ENCODE peak calls at places on chromosomes 1 and 21, in ten cellular contexts. One of them, this sample, is unnamed. For H3K36me3, the result is how much of the 10 kb centered on the place peaks cover.

GRCh38 chr1:227316456-227316855 is 1.8 kb downstream of the CDC42BPA start:
- DNase-seq in Peyer's patch: no peak
- DNase-seq in IMR-90: no peak
- DNase-seq in transverse colon: no peak
- DNase-seq in spleen: no peak
- DNase-seq in heart left ventricle: no peak
- DNase-seq in ovary: no peak
- DNase-seq in uterus: no peak
- DNase-seq in tibial nerve: no peak
- DNase-seq in adrenal gland: no peak
- DNase-seq in this sample: no peak

GRCh38 chr1:199522936-199523335 is 504.6 kb upstream of the NR5A2 start:
- DNase-seq in Peyer's patch: no peak
- DNase-seq in IMR-90: peak
- DNase-seq in transverse colon: no peak
- DNase-seq in spleen: no peak
- DNase-seq in heart left ventricle: no peak
- DNase-seq in ovary: no peak
- DNase-seq in uterus: no peak
- DNase-seq in tibial nerve: no peak
- DNase-seq in adrenal gland: no peak
- DNase-seq in this sample: no peak

GRCh38 chr1:76901158-76901767 is 34.0 kb downstream of the ST6GALNAC5 start:
- DNase-seq in Peyer's patch: no peak
- DNase-seq in IMR-90: peak
- DNase-seq in transverse colon: no peak
- DNase-seq in spleen: no peak
- DNase-seq in heart left ventricle: no peak
- DNase-seq in ovary: peak
- DNase-seq in uterus: no peak
- DNase-seq in tibial nerve: no peak
- DNase-seq in adrenal gland: peak
- DNase-seq in this sample: no peak

GRCh38 chr1:46248122-46248920 is 758 bp downstream of the RAD54L start:
- DNase-seq in Peyer's patch: peak
- DNase-seq in IMR-90: no peak
- DNase-seq in transverse colon: peak
- DNase-seq in spleen: peak
- DNase-seq in heart left ventricle: no peak
- DNase-seq in ovary: peak
- DNase-seq in uterus: peak
- DNase-seq in tibial nerve: no peak
- DNase-seq in adrenal gland: no peak
- DNase-seq in this sample: no peak

GRCh38 chr1:165481820-165482532 is 37.0 kb upstream of the RXRG start:
- DNase-seq in Peyer's patch: no peak
- DNase-seq in IMR-90: peak
- DNase-seq in transverse colon: peak
- DNase-seq in spleen: no peak
- DNase-seq in heart left ventricle: peak
- DNase-seq in ovary: peak
- DNase-seq in uterus: peak
- DNase-seq in tibial nerve: no peak
- DNase-seq in adrenal gland: no peak
- DNase-seq in this sample: no peak

GRCh38 chr1:18761948-18762905 is 97.2 kb downstream of the TAS1R2 start:
- DNase-seq in Peyer's patch: no peak
- DNase-seq in IMR-90: no peak
- DNase-seq in transverse colon: no peak
- DNase-seq in spleen: no peak
- DNase-seq in heart left ventricle: no peak
- DNase-seq in ovary: no peak
- DNase-seq in uterus: no peak
- DNase-seq in tibial nerve: no peak
- DNase-seq in adrenal gland: no peak
- DNase-seq in this sample: no peak

GRCh38 chr1:45266151-45266801 is 59.9 kb upstream of the ZSWIM5 start:
- DNase-seq in Peyer's patch: peak
- DNase-seq in IMR-90: peak
- DNase-seq in transverse colon: peak
- DNase-seq in spleen: peak
- DNase-seq in heart left ventricle: peak
- DNase-seq in ovary: peak
- DNase-seq in uterus: peak
- DNase-seq in tibial nerve: peak
- DNase-seq in adrenal gland: peak
- DNase-seq in this sample: peak

GRCh38 chr1:161885013-161885412 is 118.9 kb downstream of the ATF6 start:
- DNase-seq in Peyer's patch: no peak
- DNase-seq in IMR-90: peak
- DNase-seq in transverse colon: no peak
- DNase-seq in spleen: no peak
- DNase-seq in heart left ventricle: peak
- DNase-seq in ovary: no peak
- DNase-seq in uterus: no peak
- DNase-seq in tibial nerve: no peak
- DNase-seq in adrenal gland: no peak
- DNase-seq in this sample: no peak

GRCh38 chr1:230350208-230350921 is 75.8 kb downstream of the PGBD5 start:
- DNase-seq in Peyer's patch: no peak
- DNase-seq in IMR-90: peak
- DNase-seq in transverse colon: no peak
- DNase-seq in spleen: no peak
- DNase-seq in heart left ventricle: no peak
- DNase-seq in ovary: no peak
- DNase-seq in uterus: no peak
- DNase-seq in tibial nerve: no peak
- DNase-seq in adrenal gland: peak
- DNase-seq in this sample: peak

GRCh38 chr1:156602557-156602993 is 1.3 kb upstream of the GPATCH4 start:
- DNase-seq in Peyer's patch: no peak
- DNase-seq in IMR-90: no peak
- DNase-seq in transverse colon: no peak
- DNase-seq in spleen: no peak
- DNase-seq in heart left ventricle: no peak
- DNase-seq in ovary: no peak
- DNase-seq in uterus: no peak
- DNase-seq in tibial nerve: no peak
- DNase-seq in adrenal gland: no peak
- DNase-seq in this sample: no peak

GRCh38 chr1:4462831-4463484 is 191.5 kb upstream of the AJAP1 start:
- DNase-seq in Peyer's patch: no peak
- DNase-seq in IMR-90: no peak
- DNase-seq in transverse colon: no peak
- DNase-seq in spleen: no peak
- DNase-seq in heart left ventricle: no peak
- DNase-seq in ovary: no peak
- DNase-seq in uterus: no peak
- DNase-seq in tibial nerve: no peak
- DNase-seq in adrenal gland: no peak
- DNase-seq in this sample: no peak

GRCh38 chr21:28972398-28972797 is 20.3 kb downstream of the LTN1 start:
- DNase-seq in Peyer's patch: no peak
- DNase-seq in IMR-90: no peak
- DNase-seq in transverse colon: no peak
- DNase-seq in spleen: no peak
- DNase-seq in heart left ventricle: no peak
- DNase-seq in ovary: no peak
- DNase-seq in uterus: no peak
- DNase-seq in tibial nerve: no peak
- DNase-seq in adrenal gland: no peak
- DNase-seq in this sample: no peak
- H3K36me3 ChIP-seq in Peyer's patch: under half
- H3K36me3 ChIP-seq in IMR-90: under half
- H3K36me3 ChIP-seq in transverse colon: half or more
- H3K36me3 ChIP-seq in spleen: half or more
- H3K36me3 ChIP-seq in heart left ventricle: half or more
- H3K36me3 ChIP-seq in ovary: under half
- H3K36me3 ChIP-seq in uterus: under half
- H3K36me3 ChIP-seq in tibial nerve: half or more
- H3K36me3 ChIP-seq in adrenal gland: under half
- H3K36me3 ChIP-seq in this sample: under half

GRCh38 chr1:32605711-32606424 is 44.5 kb downstream of the ZBTB8OS start:
- DNase-seq in Peyer's patch: no peak
- DNase-seq in IMR-90: no peak
- DNase-seq in transverse colon: no peak
- DNase-seq in spleen: no peak
- DNase-seq in heart left ventricle: no peak
- DNase-seq in ovary: no peak
- DNase-seq in uterus: no peak
- DNase-seq in tibial nerve: no peak
- DNase-seq in adrenal gland: no peak
- DNase-seq in this sample: no peak

GRCh38 chr1:32606565-32606964 is 43.8 kb downstream of the ZBTB8OS start:
- DNase-seq in Peyer's patch: no peak
- DNase-seq in IMR-90: no peak
- DNase-seq in transverse colon: no peak
- DNase-seq in spleen: no peak
- DNase-seq in heart left ventricle: no peak
- DNase-seq in ovary: no peak
- DNase-seq in uterus: no peak
- DNase-seq in tibial nerve: no peak
- DNase-seq in adrenal gland: no peak
- DNase-seq in this sample: no peak

GRCh38 chr1:32611859-32612188 is 38.5 kb downstream of the ZBTB8OS start:
- DNase-seq in Peyer's patch: no peak
- DNase-seq in IMR-90: no peak
- DNase-seq in transverse colon: no peak
- DNase-seq in spleen: no peak
- DNase-seq in heart left ventricle: no peak
- DNase-seq in ovary: no peak
- DNase-seq in uterus: no peak
- DNase-seq in tibial nerve: no peak
- DNase-seq in adrenal gland: no peak
- DNase-seq in this sample: no peak

GRCh38 chr1:32609180-32609579 is 41.2 kb downstream of the ZBTB8OS start:
- DNase-seq in Peyer's patch: no peak
- DNase-seq in IMR-90: no peak
- DNase-seq in transverse colon: no peak
- DNase-seq in spleen: no peak
- DNase-seq in heart left ventricle: no peak
- DNase-seq in ovary: no peak
- DNase-seq in uterus: no peak
- DNase-seq in tibial nerve: no peak
- DNase-seq in adrenal gland: no peak
- DNase-seq in this sample: no peak

GRCh38 chr1:32606972-32607371 is 43.4 kb downstream of the ZBTB8OS start:
- DNase-seq in Peyer's patch: no peak
- DNase-seq in IMR-90: no peak
- DNase-seq in transverse colon: no peak
- DNase-seq in spleen: no peak
- DNase-seq in heart left ventricle: no peak
- DNase-seq in ovary: no peak
- DNase-seq in uterus: no peak
- DNase-seq in tibial nerve: no peak
- DNase-seq in adrenal gland: no peak
- DNase-seq in this sample: no peak
- TF ChIP-seq CTCF in Peyer's patch: no peak
- TF ChIP-seq CTCF in IMR-90: no peak
- TF ChIP-seq CTCF in transverse colon: no peak
- TF ChIP-seq CTCF in spleen: no peak
- TF ChIP-seq CTCF in heart left ventricle: no peak
- TF ChIP-seq CTCF in ovary: no peak
- TF ChIP-seq CTCF in uterus: no peak
- TF ChIP-seq CTCF in tibial nerve: no peak
- TF ChIP-seq CTCF in adrenal gland: no peak
- TF ChIP-seq CTCF in this sample: no peak

GRCh38 chr1:201709564-201710295 is 119.2 kb upstream of the IPO9 start:
- DNase-seq in Peyer's patch: peak
- DNase-seq in IMR-90: peak
- DNase-seq in transverse colon: peak
- DNase-seq in spleen: peak
- DNase-seq in heart left ventricle: peak
- DNase-seq in ovary: peak
- DNase-seq in uterus: peak
- DNase-seq in tibial nerve: peak
- DNase-seq in adrenal gland: peak
- DNase-seq in this sample: peak

GRCh38 chr1:201708085-201708512 is 120.9 kb upstream of the IPO9 start:
- DNase-seq in Peyer's patch: no peak
- DNase-seq in IMR-90: peak
- DNase-seq in transverse colon: no peak
- DNase-seq in spleen: no peak
- DNase-seq in heart left ventricle: no peak
- DNase-seq in ovary: no peak
- DNase-seq in uterus: peak
- DNase-seq in tibial nerve: no peak
- DNase-seq in adrenal gland: no peak
- DNase-seq in this sample: no peak

GRCh38 chr1:201707027-201707426 is 121.9 kb upstream of the IPO9 start:
- DNase-seq in Peyer's patch: no peak
- DNase-seq in IMR-90: no peak
- DNase-seq in transverse colon: no peak
- DNase-seq in spleen: no peak
- DNase-seq in heart left ventricle: no peak
- DNase-seq in ovary: no peak
- DNase-seq in uterus: no peak
- DNase-seq in tibial nerve: no peak
- DNase-seq in adrenal gland: no peak
- DNase-seq in this sample: no peak

GRCh38 chr1:201710632-201711031 is 118.3 kb upstream of the IPO9 start:
- DNase-seq in Peyer's patch: no peak
- DNase-seq in IMR-90: no peak
- DNase-seq in transverse colon: no peak
- DNase-seq in spleen: no peak
- DNase-seq in heart left ventricle: no peak
- DNase-seq in ovary: no peak
- DNase-seq in uterus: no peak
- DNase-seq in tibial nerve: no peak
- DNase-seq in adrenal gland: no peak
- DNase-seq in this sample: no peak

DNA sequence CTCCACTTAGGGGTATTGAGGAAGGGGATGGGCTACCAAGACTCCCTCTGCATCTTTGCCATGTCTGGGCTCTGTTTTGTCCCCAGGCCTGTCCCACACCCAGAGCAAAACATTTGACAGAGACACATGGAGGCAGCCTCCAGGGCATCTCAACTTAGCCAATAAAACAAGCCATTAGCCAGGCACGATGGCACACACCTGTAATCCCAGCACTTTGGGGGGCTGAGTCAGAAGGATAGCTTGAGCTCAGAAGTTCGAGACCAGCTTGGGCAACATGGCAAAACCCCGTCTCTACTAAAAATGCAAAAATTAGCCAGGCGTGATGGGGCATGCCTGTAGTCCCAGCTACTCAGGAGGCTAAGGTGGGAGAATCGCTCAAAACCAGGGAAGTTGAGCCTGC is 120.3 kb upstream of the IPO9 start:
- DNase-seq in Peyer's patch: no peak
- DNase-seq in IMR-90: no peak
- DNase-seq in transverse colon: no peak
- DNase-seq in spleen: no peak
- DNase-seq in heart left ventricle: no peak
- DNase-seq in ovary: no peak
- DNase-seq in uterus: no peak
- DNase-seq in tibial nerve: no peak
- DNase-seq in adrenal gland: no peak
- DNase-seq in this sample: no peak
- TF ChIP-seq POLR2A in Peyer's patch: no peak
- TF ChIP-seq POLR2A in IMR-90: no peak
- TF ChIP-seq POLR2A in transverse colon: no peak
- TF ChIP-seq POLR2A in spleen: no peak
- TF ChIP-seq POLR2A in heart left ventricle: no peak
- TF ChIP-seq POLR2A in ovary: no peak
- TF ChIP-seq POLR2A in uterus: no peak
- TF ChIP-seq POLR2A in tibial nerve: no peak
- TF ChIP-seq POLR2A in adrenal gland: no peak
- TF ChIP-seq POLR2A in this sample: no peak

GRCh38 chr1:10257851-10258250 is 47.5 kb downstream of the KIF1B start:
- DNase-seq in Peyer's patch: no peak
- DNase-seq in IMR-90: no peak
- DNase-seq in transverse colon: peak
- DNase-seq in spleen: no peak
- DNase-seq in heart left ventricle: no peak
- DNase-seq in ovary: no peak
- DNase-seq in uterus: no peak
- DNase-seq in tibial nerve: no peak
- DNase-seq in adrenal gland: no peak
- DNase-seq in this sample: no peak
- H3K36me3 ChIP-seq in Peyer's patch: under half
- H3K36me3 ChIP-seq in IMR-90: under half
- H3K36me3 ChIP-seq in transverse colon: under half
- H3K36me3 ChIP-seq in spleen: under half
- H3K36me3 ChIP-seq in heart left ventricle: half or more
- H3K36me3 ChIP-seq in ovary: under half
- H3K36me3 ChIP-seq in uterus: under half
- H3K36me3 ChIP-seq in tibial nerve: under half
- H3K36me3 ChIP-seq in adrenal gland: under half
- H3K36me3 ChIP-seq in this sample: under half

This sample was measured in gastrocnemius medialis.